ENCODE peak calls at places on chromosomes 12 and 14, in five cellular contexts. E is NCI-H1092 treated with DMSO at 0.1 percent for 48 hours, P is H9, W is fibroblast of gingiva, B is BE2C. C is an unnamed sample.

GRCh38 chr14:39247256-39247655 is 13.5 kb downstream of the MIA2 start:
- DNase-seq in E (no peak), P (no peak), W (peak; percentile 56), B (no peak), C (peak; percentile 89)

GRCh38 chr12:6724409-6724797 is 557 bp downstream of the COPS7A start:
- DNase-seq in E (no peak), P (no peak), W (no peak), B (peak; percentile 18), C (no peak)

GRCh38 chr12:131737485-131737827 is 26.6 kb downstream of the SFSWAP start:
- DNase-seq in E (no peak), P (no peak), W (no peak), B (no peak), C (no peak)

GRCh38 chr12:132282950-132283771 is 46.2 kb downstream of the GALNT9 start:
- DNase-seq in E (no peak), P (peak; percentile 90), W (no peak), B (no peak), C (no peak)

GRCh38 chr12:68359669-68360068 is 27.5 kb upstream of the MDM1 start:
- DNase-seq in E (no peak), P (no peak), W (peak; percentile 68), B (no peak), C (no peak)

GRCh38 chr12:81330480-81330879 is 252.6 kb downstream of the ACSS3 start:
- DNase-seq in E (no peak), P (no peak), W (no peak), B (no peak), C (no peak)

GRCh38 chr12:943051-943450 is 6.4 kb downstream of the RAD52 start:
- DNase-seq in E (no peak), P (no peak), W (no peak), B (no peak), C (no peak)

GRCh38 chr14:64081174-64081746 is 212.9 kb downstream of the ESR2 start:
- DNase-seq in E (no peak), P (no peak), W (no peak), B (no peak), C (no peak)

GRCh38 chr12:7431993-7432685 is 11.8 kb downstream of the CD163L1 start:
- DNase-seq in E (no peak), P (no peak), W (peak; percentile 55), B (no peak), C (no peak)

GRCh38 chr14:93731753-93732152 is 56.5 kb downstream of the PRIMA1 start:
- DNase-seq in E (peak; percentile 34), P (no peak), W (no peak), B (no peak), C (no peak)

GRCh38 chr12:106767954-106768501 is 6.5 kb upstream of the RIC8B start:
- DNase-seq in E (no peak), P (peak; percentile 67), W (no peak), B (no peak), C (no peak)

GRCh38 chr14:90531497-90531896 is 134.7 kb downstream of the CALM1 start:
- DNase-seq in E (no peak), P (no peak), W (no peak), B (no peak), C (no peak)

GRCh38 chr12:22014783-22015144 is 31.3 kb upstream of the CMAS start:
- DNase-seq in E (no peak), P (no peak), W (no peak), B (no peak), C (no peak)

GRCh38 chr12:5043589-5044419 is at the start of gene KCNA5:
- DNase-seq in E (peak; percentile 62), P (peak; percentile 78), W (no peak), B (no peak), C (no peak)

GRCh38 chr12:106302401-106303201 is at the start of gene TCP11L2:
- DNase-seq in E (peak; percentile 42), P (peak; percentile 83), W (peak; percentile 79), B (peak; percentile 81), C (peak; percentile 61)

GRCh38 chr14:96037891-96038557 is 1.1 kb upstream of the C14orf132 start:
- DNase-seq in E (no peak), P (peak; percentile 58), W (no peak), B (peak; percentile 41), C (no peak)

GRCh38 chr12:14777271-14777670 is 26.0 kb downstream of the WBP11 start:
- DNase-seq in E (no peak), P (no peak), W (peak; percentile 51), B (peak; percentile 54), C (no peak)

GRCh38 chr12:98894412-98895085 is 249.5 kb downstream of the APAF1 start:
- DNase-seq in E (peak; percentile 24), P (peak; percentile 61), W (no peak), B (peak; percentile 14), C (no peak)

GRCh38 chr14:102517412-102518062 is 8.0 kb upstream of the ANKRD9 start:
- DNase-seq in E (no peak), P (peak; percentile 60), W (no peak), B (peak; percentile 51), C (no peak)

GRCh38 chr12:121033625-121034349 is 5.3 kb downstream of the OASL start:
- DNase-seq in E (no peak), P (no peak), W (peak; percentile 68), B (no peak), C (peak; percentile 36)

GRCh38 chr14:56487761-56488160 is 91.8 kb upstream of the TMEM260 start:
- DNase-seq in E (no peak), P (no peak), W (peak; percentile 48), B (no peak), C (peak; percentile 78)

GRCh38 chr12:84904051-84904450 is 8.5 kb downstream of the SLC6A15 start:
- DNase-seq in E (no peak), P (no peak), W (no peak), B (no peak), C (no peak)

GRCh38 chr12:29581641-29582040 is 84.2 kb upstream of the OVCH1 start:
- DNase-seq in E (no peak), P (no peak), W (peak; percentile 62), B (no peak), C (peak; percentile 56)

GRCh38 chr14:77088219-77088618 is 9.8 kb upstream of the CIPC start:
- DNase-seq in E (no peak), P (peak; percentile 94), W (no peak), B (no peak), C (no peak)

GRCh38 chr12:75850751-75851462 is 180.7 kb downstream of the PHLDA1 start:
- DNase-seq in E (no peak), P (no peak), W (peak; percentile 50), B (peak; percentile 16), C (peak; percentile 78)

GRCh38 chr12:103969391-103969790 is 3.7 kb downstream of the TDG start:
- DNase-seq in E (no peak), P (no peak), W (no peak), B (no peak), C (no peak)

GRCh38 chr14:64294672-64295413 is 672 bp upstream of the ESR2 start:
- DNase-seq in E (peak; percentile 66), P (peak; percentile 87), W (peak; percentile 26), B (peak; percentile 91), C (no peak)

C was measured in stromal cell of bone marrow.